ENCODE peak calls at places on chromosomes 12 and 14, in five cellular contexts. Z is stimulated activated naive CD8-positive, alpha-beta T cell treated with anti-CD3 and anti-CD28 coated beads, Interleukin-15, amount 100 ng/mL, for 72 hours; G is sigmoid colon; F is activated T-helper 1 cell treated with anti-CD3 and anti-CD28 coated beads, Interleukin-12 subunit alpha, Interleukin-12 subunit beta, Interleukin-2, Interleukin-4 antibody, amounts not matched to agents 30 ng/mL and 10 ng/mL and 1 ng/mL, durations not matched to agents 14 hours and 24 hours and 36 hours; U is mesothelial cell of epicardium. I is an unnamed sample.

GRCh38 chr14:73695997-73696396 is 18.2 kb downstream of the PNMA1 start:
- DNase-seq in G (no peak), U (no peak), Z (no peak), F (no peak), I (no peak)

GRCh38 chr12:121590476-121591143 is 9.8 kb upstream of the KDM2B start:
- DNase-seq in F (peak; percentile 64), Z (peak; percentile 76), U (no peak), G (no peak), I (no peak)

GRCh38 chr12:155646-156045 is 58.3 kb downstream of the SLC6A12 start:
- DNase-seq in F (no peak), U (no peak), G (no peak), Z (no peak), I (no peak)

GRCh38 chr12:85855305-85855704 is 18.8 kb upstream of the NTS start:
- DNase-seq in F (no peak), Z (no peak), U (no peak), G (no peak), I (no peak)

GRCh38 chr12:87332987-87333761 is 696.0 kb downstream of the C12orf50 start:
- DNase-seq in G (no peak), U (no peak), F (no peak), Z (no peak), I (no peak)

GRCh38 chr14:61034416-61035100 is 53.5 kb downstream of the SLC38A6 start:
- DNase-seq in G (no peak), U (no peak), F (no peak), Z (no peak), I (no peak)

GRCh38 chr14:24903337-24903736 is 146.6 kb downstream of the STXBP6 start:
- DNase-seq in U (no peak), F (no peak), Z (no peak), G (no peak), I (no peak)

GRCh38 chr12:48998497-48999353 is 450 bp downstream of the DDN start:
- DNase-seq in Z (no peak), G (no peak), F (no peak), U (no peak), I (no peak)

GRCh38 chr12:82411561-82412230 is 53.4 kb downstream of the METTL25 start:
- DNase-seq in G (no peak), F (no peak), Z (no peak), U (no peak), I (no peak)

GRCh38 chr12:124564232-124564958 is 3.0 kb downstream of the NCOR2 start:
- DNase-seq in G (no peak), Z (no peak), F (no peak), U (no peak), I (no peak)

GRCh38 chr12:10406725-10407124 is 2.8 kb downstream of the KLRC4 start:
- DNase-seq in Z (no peak), U (no peak), G (peak; percentile 63), F (no peak), I (no peak)

GRCh38 chr12:10171954-10172353 is at the start of gene OLR1:
- DNase-seq in Z (no peak), U (no peak), F (no peak), G (no peak), I (no peak)

GRCh38 chr12:115194857-115195256 is 510.9 kb upstream of the TBX3 start:
- DNase-seq in F (no peak), Z (no peak), U (no peak), G (no peak), I (no peak)

GRCh38 chr12:100908501-100908900 is 113.9 kb downstream of the ANO4 start:
- DNase-seq in F (no peak), U (no peak), G (no peak), Z (no peak), I (no peak)

GRCh38 chr12:53194973-53195372 is 12.1 kb downstream of the ITGB7 start:
- DNase-seq in G (no peak), U (no peak), Z (no peak), F (no peak), I (no peak)

GRCh38 chr12:57868870-57869609 is 22.5 kb upstream of the CTDSP2 start:
- DNase-seq in G (peak; percentile 84), U (no peak), F (no peak), Z (no peak), I (no peak)

GRCh38 chr14:21227981-21228380 is 41.3 kb downstream of the HNRNPC start:
- DNase-seq in U (no peak), F (no peak), Z (no peak), G (no peak), I (no peak)

GRCh38 chr12:5171701-5172100 is 128.0 kb downstream of the KCNA5 start:
- DNase-seq in G (no peak), Z (no peak), F (no peak), U (peak; percentile 55), I (no peak)

GRCh38 chr12:116539905-116540482 is 19.2 kb upstream of the MAP1LC3B2 start:
- DNase-seq in Z (no peak), U (peak; percentile 56), F (no peak), G (peak; percentile 81), I (no peak)

GRCh38 chr12:52020539-52021336 is 14.0 kb downstream of the TAMALIN start:
- DNase-seq in U (peak; percentile 71), G (peak; percentile 78), F (peak; percentile 38), Z (peak; percentile 57), I (no peak)

GRCh38 chr14:51462182-51462581 is 189.5 kb upstream of the FRMD6 start:
- DNase-seq in U (no peak), G (no peak), Z (no peak), F (no peak), I (no peak)

GRCh38 chr12:48861111-48861510 is 4.6 kb downstream of the RND1 start:
- DNase-seq in Z (no peak), U (no peak), F (no peak), G (no peak), I (no peak)

GRCh38 chr12:25054783-25055144 is 105.9 kb upstream of the BCAT1 start:
- DNase-seq in Z (peak; percentile 52), U (no peak), G (no peak), F (peak; percentile 53), I (peak; percentile 11)

GRCh38 chr14:104092931-104093365 is 7.4 kb downstream of the ASPG start:
- DNase-seq in G (no peak), F (no peak), Z (no peak), U (no peak), I (no peak)

GRCh38 chr14:102928412-102929348 is 6.2 kb downstream of the AMN start:
- DNase-seq in Z (peak; percentile 65), U (peak; percentile 82), G (no peak), F (peak; percentile 51), I (peak; percentile 55)

GRCh38 chr14:93464271-93464670 is 33.5 kb downstream of the UNC79 start:
- DNase-seq in U (no peak), F (no peak), G (no peak), Z (no peak), I (no peak)

GRCh38 chr14:23069413-23069806 is 12.1 kb upstream of the CDH24 start:
- DNase-seq in Z (no peak), U (no peak), G (no peak), F (no peak), I (no peak)

GRCh38 chr12:109529618-109530300 is 43.5 kb downstream of the MMAB start:
- DNase-seq in G (no peak), U (no peak), F (no peak), Z (no peak), I (no peak)

GRCh38 chr14:96351986-96352385 is 11.2 kb downstream of the ATG2B start:
- DNase-seq in Z (no peak), F (no peak), G (no peak), U (no peak), I (no peak)

GRCh38 chr14:50318031-50318626 is 6.0 kb downstream of the DMAC2L start:
- DNase-seq in Z (no peak), U (no peak), F (no peak), G (no peak), I (no peak)

GRCh38 chr14:30779210-30779609 is 95.1 kb upstream of the COCH start:
- DNase-seq in F (no peak), U (no peak), Z (no peak), G (no peak), I (no peak)

GRCh38 chr14:74516451-74517155 is 23.0 kb downstream of the ISCA2 start:
- DNase-seq in F (no peak), Z (no peak), U (no peak), G (peak; percentile 18), I (no peak)

I was measured in NCI-H1930.